ENCODE peak calls at places on chromosomes 2 and 18, in ten cellular contexts. M is IMR-90; B is upper lobe of right lung; W is SK-N-MC; J is endothelial cell of umbilical vein; X is CD8-positive, alpha-beta T cell; O is aorta; T is tibial nerve; A is A549; D is right lobe of liver. K is an unnamed sample. For H3K9me3, the result is how much of the 10 kb centered on the place peaks cover.

GRCh38 chr2:120367221-120367620 is 21.3 kb downstream of the INHBB start:
- DNase-seq in B (no peak), X (no peak), O (no peak), D (no peak), W (no peak), T (no peak), M (no peak), J (no peak), A (no peak), K (no peak)

GRCh38 chr18:50277935-50278334 is 3.4 kb downstream of the MBD1 start:
- DNase-seq in O (no peak), J (no peak), D (no peak), X (no peak), A (no peak), M (peak), W (no peak), B (no peak), T (no peak), K (no peak)

GRCh38 chr2:134667081-134667480 is 51.7 kb downstream of the TMEM163 start:
- DNase-seq in O (no peak), X (no peak), J (no peak), W (no peak), T (no peak), A (no peak), M (no peak), B (no peak), D (no peak), K (no peak)

GRCh38 chr2:187857826-187858225 is 303.6 kb upstream of the TFPI start:
- DNase-seq in B (no peak), W (no peak), A (no peak), M (no peak), X (no peak), J (no peak), D (no peak), T (no peak), O (no peak), K (no peak)

GRCh38 chr2:72999729-73000725 is 71.5 kb downstream of the SFXN5 start:
- DNase-seq in W (no peak), X (no peak), M (peak), J (peak), D (peak), A (no peak), T (no peak), O (no peak), B (no peak), K (no peak)

GRCh38 chr18:74186661-74187060 is 38.3 kb downstream of the TIMM21 start:
- DNase-seq in B (no peak), M (no peak), D (no peak), W (no peak), A (no peak), J (no peak), O (no peak), X (no peak), T (no peak), K (no peak)

GRCh38 chr2:102166189-102166845 is 20.5 kb upstream of the IL1RL2 start:
- DNase-seq in W (no peak), B (no peak), J (peak), O (no peak), A (peak), T (peak), D (no peak), M (peak), X (no peak), K (peak)

GRCh38 chr2:111029135-111029927 is 91.4 kb upstream of the BCL2L11 start:
- DNase-seq in O (no peak), X (no peak), W (no peak), D (no peak), M (no peak), A (peak), J (no peak), B (no peak), T (no peak), K (peak)

GRCh38 chr2:140136366-140136765 is 1356.2 kb upstream of the NXPH2 start:
- DNase-seq in J (no peak), M (no peak), B (no peak), D (no peak), A (no peak), T (no peak), W (no peak), O (no peak), X (no peak), K (no peak)

GRCh38 chr2:96960956-96961350 is 25.4 kb downstream of the FAM178B start:
- DNase-seq in D (no peak), J (no peak), O (no peak), B (no peak), T (no peak), A (no peak), W (no peak), X (no peak), M (no peak), K (no peak)
- H3K4me3 ChIP-seq in D (no peak), J (no peak), O (no peak), B (no peak), T (no peak), A (no peak), W (no peak), X (no peak), M (no peak), K (no peak)

GRCh38 chr18:78904179-78904531 is 75.5 kb upstream of the SALL3 start:
- DNase-seq in W (no peak), M (no peak), D (no peak), T (no peak), A (no peak), O (no peak), X (no peak), B (peak), J (no peak), K (no peak)

GRCh38 chr18:78903436-78904178 is 76.0 kb upstream of the SALL3 start:
- DNase-seq in O (no peak), A (no peak), X (no peak), J (no peak), B (peak), D (no peak), T (no peak), M (no peak), W (no peak), K (no peak)

GRCh38 chr18:78902795-78903435 is 76.7 kb upstream of the SALL3 start:
- DNase-seq in A (no peak), O (no peak), D (no peak), M (no peak), T (no peak), X (no peak), J (no peak), B (peak), W (no peak), K (no peak)

GRCh38 chr18:78900938-78901909 is 78.4 kb upstream of the SALL3 start:
- DNase-seq in T (no peak), M (no peak), D (no peak), J (no peak), O (no peak), B (no peak), A (no peak), X (no peak), W (no peak), K (no peak)

DNA sequence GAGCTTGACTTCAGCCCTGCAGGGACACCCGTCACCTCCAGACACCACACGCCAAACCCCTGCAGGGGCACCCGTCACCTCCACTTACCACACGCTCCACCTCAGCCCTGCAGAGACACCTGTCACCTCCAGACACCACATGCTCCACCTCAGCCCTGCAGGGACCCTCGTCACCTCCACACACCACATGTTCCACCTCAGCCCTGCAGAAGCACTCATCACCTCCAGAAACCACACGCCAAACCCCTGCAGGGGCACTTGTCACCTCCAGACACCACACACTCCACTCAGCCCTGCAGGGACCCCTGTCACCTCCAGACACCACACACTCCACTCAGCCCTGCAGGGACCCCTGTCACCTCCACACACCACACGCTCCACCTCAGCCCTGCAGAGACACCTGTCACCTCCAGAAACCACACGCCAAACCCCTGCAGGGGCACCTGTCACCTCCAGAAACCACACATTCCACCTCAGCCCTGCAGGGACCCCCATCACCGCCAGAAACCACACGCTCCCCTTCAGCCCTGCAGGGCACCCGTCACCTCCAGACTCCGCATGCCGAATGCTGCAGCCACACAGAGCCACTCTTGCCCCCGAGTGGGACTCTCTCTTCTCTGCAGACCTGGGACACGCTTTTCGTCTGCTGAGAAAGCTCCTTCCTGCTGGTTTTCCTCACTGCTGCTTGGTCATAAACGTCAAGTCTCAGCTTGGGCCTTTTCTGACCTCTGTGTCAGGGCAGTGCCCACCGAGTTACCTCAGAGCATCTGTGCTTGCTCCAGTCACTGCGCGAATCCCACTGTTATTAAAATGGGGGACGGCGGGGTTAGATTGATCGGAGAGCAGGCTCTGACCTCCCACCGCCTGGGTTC is 77.5 kb upstream of the SALL3 start:
- DNase-seq in B (peak), J (no peak), D (no peak), O (no peak), W (no peak), M (no peak), T (no peak), X (no peak), A (no peak), K (no peak)
- H3K9me3 ChIP-seq in B (under half), J (under half), D (under half), O (under half), W (under half), M (half or more), T (under half), X (under half), A (under half), K (under half)

DNA sequence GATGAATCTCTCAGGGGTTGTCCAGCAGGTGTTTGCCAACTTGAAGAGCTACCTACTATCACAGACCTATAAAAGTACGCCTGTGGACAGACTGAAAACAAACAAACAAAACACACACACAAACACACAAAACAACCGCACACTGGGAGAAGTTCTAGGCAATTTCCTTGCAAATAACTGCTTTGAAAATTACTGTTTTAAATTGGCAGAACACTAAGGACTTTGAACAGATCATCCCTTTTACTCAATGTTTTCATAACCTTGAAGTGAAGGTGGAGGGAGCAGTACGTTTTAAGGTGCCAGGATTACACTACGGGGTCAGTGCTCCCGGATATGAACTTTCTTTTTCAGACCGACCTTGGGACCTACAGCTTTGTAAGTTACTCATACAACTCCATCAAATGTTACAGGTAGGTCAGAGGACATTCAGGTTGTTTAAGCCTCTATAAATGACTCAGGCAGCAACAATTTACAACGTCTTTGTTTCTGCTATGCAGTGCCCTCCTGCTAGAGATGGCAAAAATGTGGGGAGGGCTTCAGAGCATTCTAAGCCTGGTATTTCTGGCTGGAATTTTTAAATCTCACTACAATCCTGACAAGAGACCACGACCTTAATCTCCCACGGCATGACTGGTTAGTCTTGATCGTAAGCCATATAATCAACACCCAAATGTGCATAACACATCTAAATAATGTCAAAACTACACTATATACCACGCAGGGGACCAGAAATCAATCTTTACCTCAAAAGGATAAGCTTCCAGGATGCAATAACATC is 1.4 kb upstream of the SLC20A1 start:
- DNase-seq in A (peak), O (no peak), J (no peak), D (peak), B (no peak), T (no peak), M (no peak), X (no peak), W (no peak), K (peak)
- H3K4me3 ChIP-seq in A (peak), O (peak), J (peak), D (peak), B (peak), T (peak), M (peak), X (peak), W (peak), K (peak)

GRCh38 chr18:35641916-35642315 is 60.4 kb downstream of the GALNT1 start:
- DNase-seq in A (no peak), W (no peak), B (no peak), M (peak), D (no peak), O (no peak), J (no peak), X (no peak), T (no peak), K (peak)

GRCh38 chr18:35641467-35641866 is 59.9 kb downstream of the GALNT1 start:
- DNase-seq in M (no peak), J (no peak), D (no peak), X (no peak), T (no peak), B (no peak), W (no peak), O (no peak), A (no peak), K (no peak)

GRCh38 chr18:35642802-35643201 is 61.3 kb downstream of the GALNT1 start:
- DNase-seq in J (no peak), W (no peak), D (no peak), A (no peak), B (no peak), M (peak), X (no peak), O (no peak), T (no peak), K (no peak)

DNA sequence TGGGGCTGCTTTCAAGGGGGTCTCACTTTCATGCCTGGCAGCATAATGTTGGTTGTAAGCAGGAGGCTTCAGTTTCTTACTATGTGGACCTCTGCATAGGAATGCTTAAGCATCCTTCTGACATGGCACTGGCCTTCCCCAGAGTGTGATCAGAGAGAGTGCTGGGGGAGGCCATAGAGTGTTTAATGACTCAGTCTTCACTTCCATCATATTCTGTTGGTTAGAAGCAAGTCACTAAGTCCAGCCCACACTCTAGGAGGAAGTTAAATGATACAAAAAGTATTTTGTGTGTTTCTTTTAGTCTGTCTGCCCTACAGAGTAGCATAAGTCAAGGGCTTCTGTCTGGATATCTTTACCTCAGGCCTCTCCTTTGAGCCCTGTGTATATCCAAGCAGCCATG is 64.9 kb downstream of the GALNT1 start:
- DNase-seq in O (no peak), J (no peak), M (no peak), B (no peak), W (no peak), T (no peak), D (no peak), A (no peak), X (no peak), K (no peak)
- H3K9me3 ChIP-seq in O (under half), J (under half), M (under half), B (under half), W (under half), T (under half), D (under half), A (under half), X (under half), K (under half)

GRCh38 chr18:12279781-12280531 is 25.8 kb downstream of the CIDEA start:
- DNase-seq in A (no peak), D (no peak), J (no peak), B (no peak), M (no peak), W (no peak), T (no peak), X (no peak), O (no peak), K (no peak)
- H3K4me3 ChIP-seq in A (no peak), D (no peak), J (no peak), B (peak), M (peak), W (no peak), T (peak), X (no peak), O (no peak), K (peak)

DNA sequence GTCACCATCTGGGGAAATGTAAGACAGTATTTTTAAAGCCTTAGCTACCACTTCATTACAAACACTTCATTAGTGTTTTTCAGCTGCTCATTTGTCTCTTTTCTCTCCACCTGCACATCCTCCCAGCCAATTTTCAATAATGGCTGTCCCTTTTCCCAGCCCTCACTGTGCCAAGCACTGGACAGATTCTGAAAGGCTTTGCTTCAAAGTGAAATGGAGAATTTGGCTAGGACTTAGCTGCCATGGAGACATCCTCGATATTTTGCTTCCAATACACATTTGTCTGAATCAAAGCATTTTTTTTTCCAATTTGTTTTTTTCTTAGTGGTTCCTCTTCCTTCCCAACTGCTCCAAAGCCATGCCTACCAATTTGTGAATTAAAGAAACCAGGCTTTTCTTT is 272.4 kb upstream of the NRXN1 start:
- DNase-seq in B (no peak), X (no peak), T (no peak), O (no peak), W (no peak), J (no peak), D (no peak), A (no peak), M (no peak), K (no peak)
- H3K9me3 ChIP-seq in B (under half), X (under half), T (under half), O (under half), W (under half), J (under half), D (under half), A (under half), M (under half), K (under half)

DNA sequence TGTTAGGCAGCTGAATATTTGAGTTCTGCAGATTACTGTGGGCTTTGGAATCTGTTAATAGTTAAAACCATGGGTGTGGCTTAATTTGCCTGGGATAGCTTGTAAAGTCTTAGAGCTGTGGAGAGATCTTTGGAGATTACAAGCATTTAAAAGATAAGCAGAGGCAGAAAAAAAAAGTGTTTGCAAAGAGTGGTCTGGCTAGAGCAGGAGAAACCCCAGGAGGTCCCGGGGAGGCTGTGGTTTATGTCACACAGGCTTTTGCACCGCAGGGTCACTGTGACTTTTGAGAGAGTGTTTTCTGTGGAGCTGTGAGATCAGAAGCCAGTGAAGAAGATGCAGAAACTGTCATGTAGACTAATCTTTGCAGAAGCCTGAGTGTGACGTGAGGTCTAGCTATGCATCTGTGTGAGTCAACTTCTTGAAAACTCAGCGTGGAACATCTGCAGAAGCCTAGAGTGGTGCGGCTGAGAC is 49.0 kb downstream of the SETBP1 start:
- DNase-seq in D (no peak), W (peak), A (no peak), M (peak), J (no peak), B (no peak), T (no peak), O (no peak), X (peak), K (peak)
- H3K4me3 ChIP-seq in D (no peak), W (peak), A (no peak), M (no peak), J (no peak), B (no peak), T (no peak), O (no peak), X (no peak), K (no peak)

GRCh38 chr18:76979111-76979751 is 153.4 kb downstream of the MBP start:
- DNase-seq in A (no peak), B (no peak), M (no peak), W (no peak), X (no peak), O (no peak), T (no peak), J (no peak), D (no peak), K (no peak)

GRCh38 chr18:76975577-76976110 is 153.3 kb downstream of the ZNF236 start:
- DNase-seq in J (no peak), M (no peak), O (no peak), X (no peak), A (no peak), W (no peak), D (no peak), T (no peak), B (peak), K (no peak)

GRCh38 chr18:76978616-76979015 is 154.0 kb downstream of the MBP start:
- DNase-seq in D (no peak), M (no peak), W (no peak), A (no peak), B (no peak), O (no peak), X (no peak), J (no peak), T (no peak), K (no peak)

GRCh38 chr18:76977108-76977621 is 154.8 kb downstream of the ZNF236 start:
- DNase-seq in T (no peak), D (no peak), M (no peak), J (no peak), A (no peak), O (no peak), W (no peak), X (no peak), B (peak), K (no peak)

DNA sequence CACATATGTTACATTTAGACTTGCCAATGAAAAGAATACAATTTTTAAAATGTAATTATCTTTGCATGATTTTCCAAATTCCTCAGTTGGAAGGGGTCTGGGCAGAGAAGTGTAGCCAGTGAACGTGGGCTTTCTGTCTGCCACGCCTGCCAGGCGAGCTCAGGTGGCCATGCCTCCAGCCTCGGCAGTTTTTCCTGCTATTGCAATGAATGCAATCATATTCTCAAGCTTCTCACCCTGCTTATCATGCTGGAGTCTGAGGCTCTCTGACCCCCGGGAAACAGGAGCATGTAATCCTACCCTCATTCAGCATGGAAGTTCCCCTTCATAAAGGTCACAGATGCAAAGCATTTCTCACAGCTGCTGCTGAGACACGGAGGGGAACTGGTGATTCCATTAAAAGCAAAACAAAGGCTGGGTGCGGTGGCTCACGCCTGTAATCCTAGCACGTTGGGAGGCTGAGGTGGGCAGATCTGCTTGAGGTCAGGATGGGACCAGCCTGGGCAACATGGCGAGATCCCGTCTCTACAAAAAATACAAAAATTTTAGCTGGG is 154.8 kb downstream of the MBP start:
- DNase-seq in D (no peak), A (no peak), B (peak), W (no peak), T (no peak), J (no peak), M (peak), O (no peak), X (no peak), K (no peak)
- H3K9me3 ChIP-seq in D (under half), A (under half), B (under half), W (under half), T (under half), J (under half), M (under half), O (under half), X (under half), K (under half)

GRCh38 chr2:54589340-54590215 is 133.5 kb downstream of the SPTBN1 start:
- DNase-seq in O (no peak), B (no peak), A (peak), T (no peak), M (peak), D (no peak), X (no peak), W (no peak), J (peak), K (no peak)
- H3K4me3 ChIP-seq in O (no peak), B (no peak), A (no peak), T (no peak), M (no peak), D (no peak), X (peak), W (peak), J (peak), K (no peak)

GRCh38 chr18:2573408-2573807 is 2.1 kb downstream of the NDC80 start:
- DNase-seq in O (no peak), X (no peak), A (no peak), W (no peak), T (no peak), B (no peak), M (no peak), J (peak), D (no peak), K (no peak)
- H3K9me3 ChIP-seq in O (under half), X (under half), A (under half), W (under half), T (under half), B (under half), M (under half), J (under half), D (under half), K (under half)

K was measured in adipocyte.